ENCODE peak calls at places on chromosomes 6 and 20, in seven cellular contexts. F, E, P, Y, R, I and J are unnamed samples.

GRCh38 chr6:26240157-26240980 is 124.6 kb upstream of the BTN3A2 start:
- DNase-seq in F (peak; percentile 78), Y (peak; percentile 59), I (no peak), E (no peak), P (no peak), R (peak; percentile 89), J (peak; percentile 83)

GRCh38 chr20:48689388-48689787 is 138.4 kb downstream of the PREX1 start:
- DNase-seq in I (no peak), F (no peak), Y (no peak), P (no peak), E (no peak), R (no peak), J (no peak)

GRCh38 chr6:45488884-45489283 is 111.2 kb upstream of the SUPT3H start:
- DNase-seq in F (no peak), E (no peak), R (no peak), P (no peak), Y (no peak), I (no peak), J (no peak)

GRCh38 chr6:116387374-116387773 is 16.6 kb downstream of the DSE start:
- DNase-seq in I (no peak), R (no peak), Y (no peak), P (no peak), E (peak; percentile 55), F (no peak), J (no peak)

GRCh38 chr6:22926613-22927348 is 357.4 kb downstream of the HDGFL1 start:
- DNase-seq in F (no peak), I (no peak), P (no peak), R (no peak), E (no peak), Y (peak; percentile 51), J (no peak)

GRCh38 chr6:166907871-166908806 is 48.2 kb downstream of the RNASET2 start:
- DNase-seq in I (no peak), Y (no peak), E (no peak), R (no peak), P (peak; percentile 27), F (no peak), J (no peak)

GRCh38 chr6:112117554-112117953 is 30.2 kb downstream of the FAM229B start:
- DNase-seq in P (no peak), F (no peak), R (no peak), I (peak; percentile 9), E (no peak), Y (no peak), J (no peak)

GRCh38 chr6:139028658-139029469 is at the start of gene ABRACL:
- DNase-seq in R (peak; percentile 45), F (peak; percentile 76), E (peak; percentile 56), Y (peak; percentile 85), I (peak; percentile 62), P (no peak), J (peak; percentile 80)

GRCh38 chr20:61760321-61761112 is 305.2 kb downstream of the TAF4 start:
- DNase-seq in P (no peak), R (no peak), F (no peak), E (no peak), I (no peak), Y (no peak), J (no peak)

GRCh38 chr6:3835055-3835731 is 14.0 kb upstream of the FAM50B start:
- DNase-seq in P (peak; percentile 91), E (no peak), F (no peak), Y (no peak), R (no peak), I (no peak), J (no peak)

GRCh38 chr20:6582449-6582848 is 185.0 kb upstream of the BMP2 start:
- DNase-seq in F (no peak), P (no peak), E (no peak), I (no peak), R (no peak), Y (no peak), J (no peak)

GRCh38 chr6:148343383-148343782 is 745 bp downstream of the SASH1 start:
- DNase-seq in I (no peak), P (no peak), F (no peak), Y (no peak), R (no peak), E (no peak), J (peak; percentile 73)

GRCh38 chr6:148339766-148340165 is 2.9 kb upstream of the SASH1 start:
- DNase-seq in I (no peak), R (no peak), P (no peak), E (no peak), Y (no peak), F (no peak), J (no peak)

GRCh38 chr6:148343028-148343374 is 363 bp downstream of the SASH1 start:
- DNase-seq in E (no peak), R (no peak), I (no peak), Y (no peak), F (no peak), P (no peak), J (no peak)

GRCh38 chr6:148340586-148341297 is 1.9 kb upstream of the SASH1 start:
- DNase-seq in E (no peak), Y (no peak), P (peak; percentile 48), F (no peak), I (no peak), R (no peak), J (no peak)

DNA sequence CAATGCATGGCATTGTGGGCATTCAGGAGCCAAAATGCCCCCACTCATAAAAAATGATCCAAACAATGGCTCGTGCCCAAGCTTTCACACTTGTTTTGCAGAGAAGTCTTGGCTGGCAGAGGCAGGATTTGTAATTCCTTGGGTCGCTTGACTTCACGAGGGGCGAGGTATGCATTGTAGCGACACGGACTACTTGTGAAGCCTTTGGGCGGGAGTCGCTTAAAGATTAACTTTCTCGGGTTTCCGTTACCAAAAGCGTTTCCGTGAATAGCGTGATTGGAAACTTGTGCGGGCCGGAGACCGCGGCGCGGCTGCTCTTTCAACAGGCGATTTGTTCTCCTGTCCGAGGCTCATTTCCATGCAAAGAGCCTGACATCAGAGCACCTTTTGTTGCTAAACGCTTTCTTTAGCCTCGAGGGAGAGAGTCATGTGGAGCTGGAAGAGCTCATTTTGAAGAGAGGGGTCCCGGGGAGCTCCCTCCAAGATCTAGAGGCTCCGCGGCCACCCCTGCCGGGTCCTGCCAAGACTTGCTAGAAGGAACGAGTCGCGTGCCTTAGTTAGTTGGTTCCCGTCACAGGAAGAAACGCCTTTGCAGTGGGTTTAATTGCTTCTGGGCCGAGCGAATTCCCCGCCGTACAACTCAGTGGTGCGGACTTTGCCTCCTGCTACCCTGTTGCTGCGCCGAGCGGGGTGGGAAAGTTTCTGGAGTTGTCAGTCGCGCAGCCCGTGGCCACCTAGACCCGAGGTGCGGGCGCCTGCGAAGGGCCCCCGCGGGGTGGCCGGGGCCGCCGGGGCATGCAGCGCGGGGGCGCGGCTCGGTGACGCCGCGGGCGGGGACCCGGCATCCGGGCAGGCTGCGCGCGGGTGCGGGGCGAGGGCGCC is at the start of gene SASH1:
- DNase-seq in R (peak; percentile 5), E (peak; percentile 62), P (peak; percentile 96), I (no peak), F (peak; percentile 86), Y (peak; percentile 24), J (peak; percentile 86)
- TF ChIP-seq JUND in R (peak; percentile 48), E (no peak), P (no peak), I (no peak), F (peak; percentile 96), Y (no peak), J (no peak)

GRCh38 chr20:44916586-44916985 is 6.7 kb downstream of the PABPC1L start:
- DNase-seq in E (no peak), P (no peak), Y (no peak), F (no peak), R (no peak), I (no peak), J (no peak)
- TF ChIP-seq JUND in E (no peak), P (no peak), Y (no peak), F (no peak), R (no peak), I (no peak), J (no peak)

DNA sequence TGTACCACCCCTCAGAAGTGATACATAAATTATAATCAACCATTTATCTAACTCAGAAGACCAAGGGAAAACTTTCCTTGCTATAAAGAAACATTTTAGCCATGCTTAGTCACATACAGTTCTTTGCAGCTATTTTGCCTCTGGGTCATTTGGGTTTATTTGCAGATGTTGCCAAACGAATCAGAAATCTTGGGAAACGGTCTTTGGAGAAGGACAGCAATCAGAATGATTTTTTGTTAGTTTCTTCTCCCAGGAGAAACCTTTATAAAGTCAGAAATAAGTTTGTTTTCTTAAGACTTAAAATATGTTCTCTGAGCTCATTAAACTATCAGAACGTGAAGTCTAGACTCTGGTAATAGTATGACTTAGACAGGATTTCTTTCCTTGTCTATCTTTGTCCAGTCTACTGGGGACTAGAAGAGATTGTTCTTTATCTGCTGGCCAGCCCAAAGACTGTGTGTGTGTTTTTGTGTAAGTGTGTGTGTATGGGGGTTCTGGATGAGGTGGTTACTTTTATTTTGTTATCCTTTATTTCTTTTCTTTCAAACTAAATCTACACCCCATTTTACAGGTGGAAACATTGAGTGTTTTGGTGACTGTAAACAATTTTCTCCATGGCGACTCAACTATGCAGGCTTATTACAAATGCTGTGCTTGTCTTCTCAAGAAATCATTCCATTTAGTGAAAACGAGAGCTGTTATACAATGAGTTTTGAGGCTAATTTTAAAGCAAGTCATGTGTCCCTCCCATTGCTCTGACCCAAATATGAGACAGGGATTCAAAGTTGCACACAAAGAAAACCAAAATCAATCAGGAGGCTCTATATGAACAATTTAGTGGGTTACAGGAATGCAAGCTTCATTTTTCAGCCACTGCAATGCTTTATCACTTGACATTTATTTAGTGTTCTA is 97.7 kb downstream of the ELOVL5 start:
- DNase-seq in F (no peak), P (no peak), R (no peak), Y (no peak), I (no peak), E (no peak), J (no peak)
- TF ChIP-seq JUND in F (no peak), P (no peak), R (no peak), Y (no peak), I (no peak), E (no peak), J (no peak)

GRCh38 chr20:51531712-51532456 is 10.6 kb downstream of the NFATC2 start:
- DNase-seq in F (no peak), P (no peak), Y (no peak), E (no peak), R (no peak), I (no peak), J (no peak)

GRCh38 chr20:51529027-51529749 is 13.3 kb downstream of the NFATC2 start:
- DNase-seq in I (peak; percentile 47), R (no peak), F (no peak), E (no peak), P (no peak), Y (no peak), J (no peak)

GRCh38 chr20:51532577-51533191 is 9.8 kb downstream of the NFATC2 start:
- DNase-seq in E (no peak), F (no peak), Y (no peak), R (no peak), I (no peak), P (no peak), J (no peak)

GRCh38 chr20:51529758-51530157 is 12.8 kb downstream of the NFATC2 start:
- DNase-seq in Y (no peak), I (no peak), P (no peak), F (no peak), E (no peak), R (no peak), J (no peak)

DNA sequence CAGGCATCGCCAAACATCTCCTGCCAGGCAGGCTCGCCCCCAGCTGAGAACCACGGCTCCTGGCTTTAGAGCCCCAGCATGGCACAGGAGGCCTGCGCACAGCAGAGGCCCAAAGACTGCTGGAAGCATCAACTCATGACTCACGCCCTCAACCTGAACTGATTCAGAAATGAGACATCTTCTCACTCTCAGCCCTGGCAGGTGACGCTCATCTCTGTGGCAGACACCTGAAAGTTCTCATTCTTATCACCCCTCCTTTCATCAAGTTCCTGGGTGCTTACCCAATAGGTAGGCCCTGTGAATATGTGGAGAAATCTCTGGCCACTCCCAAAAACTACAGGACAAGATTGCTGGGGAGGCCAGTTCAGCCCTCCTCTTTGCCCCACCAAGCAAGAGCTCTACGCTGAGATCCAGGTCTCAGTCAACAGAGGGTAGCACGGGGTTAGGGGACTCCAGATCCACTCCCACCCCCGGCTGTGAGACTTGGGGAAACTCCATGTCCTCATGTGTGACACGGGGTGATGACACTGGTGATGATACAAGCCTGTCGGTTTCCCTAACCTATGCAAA is 11.3 kb downstream of the NFATC2 start:
- DNase-seq in P (no peak), R (no peak), E (peak; percentile 76), Y (no peak), F (no peak), I (no peak), J (no peak)
- TF ChIP-seq JUND in P (no peak), R (no peak), E (peak; percentile 80), Y (no peak), F (no peak), I (no peak), J (no peak)